ENCODE peak calls at places on chromosomes 7 and 10, in six cellular contexts. D, T, W, I, B and Z are unnamed samples.

GRCh38 chr10:85138046-85138445 is 809.7 kb downstream of the CCSER2 start:
- DNase-seq in D (no peak), T (no peak), W (no peak), I (no peak), B (no peak), Z (no peak)

GRCh38 chr7:82323806-82324205 is 119.8 kb downstream of the CACNA2D1 start:
- DNase-seq in D (no peak), T (no peak), W (no peak), I (no peak), B (no peak), Z (no peak)

GRCh38 chr7:157930441-157930840 is 593.6 kb downstream of the DNAJB6 start:
- DNase-seq in D (no peak), T (no peak), W (no peak), I (no peak), B (no peak), Z (peak)

GRCh38 chr10:123868058-123868995 is 23.3 kb downstream of the CPXM2 start:
- DNase-seq in D (no peak), T (no peak), W (no peak), I (no peak), B (no peak), Z (no peak)

GRCh38 chr10:119305860-119306513 is 98.6 kb downstream of the GRK5 start:
- DNase-seq in D (peak), T (no peak), W (peak), I (no peak), B (no peak), Z (peak)

GRCh38 chr7:8092140-8092539 is 123.5 kb downstream of the GLCCI1 start:
- DNase-seq in D (no peak), T (no peak), W (no peak), I (no peak), B (no peak), Z (no peak)

GRCh38 chr10:119395287-119396007 is 147.1 kb downstream of the RGS10 start:
- DNase-seq in D (no peak), T (peak), W (no peak), I (no peak), B (no peak), Z (no peak)

GRCh38 chr10:51014680-51015425 is 59.4 kb upstream of the PRKG1 start:
- DNase-seq in D (no peak), T (no peak), W (no peak), I (no peak), B (no peak), Z (no peak)

GRCh38 chr7:4319280-4319679 is 362.8 kb upstream of the FOXK1 start:
- DNase-seq in D (no peak), T (no peak), W (no peak), I (no peak), B (no peak), Z (no peak)

GRCh38 chr7:142496545-142496991 is 238.7 kb upstream of the PRSS58 start:
- DNase-seq in D (peak), T (no peak), W (no peak), I (no peak), B (peak), Z (peak)

GRCh38 chr10:124076334-124076733 is 17.1 kb downstream of the CHST15 start:
- DNase-seq in D (no peak), T (no peak), W (no peak), I (no peak), B (no peak), Z (no peak)

GRCh38 chr7:146654048-146654447 is 537.4 kb downstream of the CNTNAP2 start:
- DNase-seq in D (no peak), T (no peak), W (no peak), I (no peak), B (peak), Z (peak)

GRCh38 chr10:4847580-4848020 is 21.6 kb downstream of the AKR1E2 start:
- DNase-seq in D (no peak), T (no peak), W (no peak), I (no peak), B (peak), Z (no peak)

GRCh38 chr10:104779701-104780100 is 138.6 kb downstream of the SORCS3 start:
- DNase-seq in D (no peak), T (no peak), W (no peak), I (no peak), B (no peak), Z (no peak)

GRCh38 chr7:159155410-159155809 is 10.7 kb upstream of the VIPR2 start:
- DNase-seq in D (no peak), T (no peak), W (no peak), I (no peak), B (no peak), Z (no peak)

GRCh38 chr7:26686448-26686981 is 177.9 kb downstream of the SKAP2 start:
- DNase-seq in D (peak), T (no peak), W (no peak), I (no peak), B (peak), Z (peak)

GRCh38 chr10:97016728-97017473 is 168.9 kb downstream of the SLIT1 start:
- DNase-seq in D (no peak), T (no peak), W (no peak), I (no peak), B (no peak), Z (no peak)

GRCh38 chr10:86306628-86307278 is 59.8 kb downstream of the GRID1 start:
- DNase-seq in D (peak), T (no peak), W (no peak), I (no peak), B (peak), Z (no peak)

GRCh38 chr10:15254808-15255655 is 86.5 kb upstream of the NMT2 start:
- DNase-seq in D (no peak), T (no peak), W (peak), I (no peak), B (peak), Z (peak)

GRCh38 chr7:98120559-98120958 is 13.9 kb downstream of the LMTK2 start:
- DNase-seq in D (no peak), T (no peak), W (no peak), I (no peak), B (no peak), Z (no peak)

GRCh38 chr7:134959810-134960209 is 26.5 kb upstream of the AGBL3 start:
- DNase-seq in D (no peak), T (no peak), W (no peak), I (no peak), B (no peak), Z (no peak)

GRCh38 chr10:130498042-130498441 is 361.9 kb downstream of the GLRX3 start:
- DNase-seq in D (no peak), T (no peak), W (no peak), I (no peak), B (no peak), Z (no peak)

GRCh38 chr10:100571069-100571817 is 35.5 kb downstream of the HIF1AN start:
- DNase-seq in D (no peak), T (no peak), W (no peak), I (no peak), B (peak), Z (no peak)

GRCh38 chr10:9302142-9302746 is 1247.8 kb downstream of the GATA3 start:
- DNase-seq in D (peak), T (no peak), W (no peak), I (no peak), B (peak), Z (peak)

GRCh38 chr7:33632322-33632721 is 273.0 kb upstream of the BMPER start:
- DNase-seq in D (no peak), T (no peak), W (no peak), I (no peak), B (no peak), Z (no peak)

GRCh38 chr10:115936926-115937755 is 335.9 kb downstream of the GFRA1 start:
- DNase-seq in D (peak), T (no peak), W (no peak), I (no peak), B (no peak), Z (no peak)

GRCh38 chr7:47634273-47634672 is 52.4 kb upstream of the TNS3 start:
- DNase-seq in D (no peak), T (no peak), W (no peak), I (no peak), B (no peak), Z (no peak)

GRCh38 chr10:74118794-74119193 is 31.8 kb downstream of the AP3M1 start:
- DNase-seq in D (no peak), T (no peak), W (no peak), I (no peak), B (no peak), Z (no peak)

GRCh38 chr10:77111611-77112550 is 525.7 kb downstream of the KCNMA1 start:
- DNase-seq in D (peak), T (no peak), W (no peak), I (no peak), B (peak), Z (peak)

GRCh38 chr7:70693690-70694356 is 438.1 kb upstream of the GALNT17 start:
- DNase-seq in D (peak), T (peak), W (peak), I (peak), B (peak), Z (peak)

GRCh38 chr7:69114374-69114773 is 483.9 kb upstream of the AUTS2 start:
- DNase-seq in D (no peak), T (no peak), W (no peak), I (no peak), B (no peak), Z (no peak)